ENCODE peak calls at places on chromosomes 1 and 21, in seven cellular contexts. Q, A, X, W, H, I and G are unnamed samples.

GRCh38 chr1:239545466-239545865 is 159.1 kb downstream of the CHRM3 start:
- DNase-seq in Q (no peak), A (no peak), X (no peak), W (no peak), H (no peak), I (no peak), G (peak; percentile 1)

GRCh38 chr1:204327359-204327758 is 32.4 kb downstream of the PLEKHA6 start:
- DNase-seq in Q (no peak), A (no peak), X (no peak), W (no peak), H (no peak), I (no peak), G (no peak)

GRCh38 chr1:109252893-109253802 is 3.8 kb downstream of the CELSR2 start:
- DNase-seq in Q (no peak), A (no peak), X (no peak), W (no peak), H (no peak), I (peak; percentile 78), G (no peak)

GRCh38 chr1:155241069-155241679 is 14.1 kb downstream of the ENTREP3 start:
- DNase-seq in Q (peak; percentile 88), A (peak; percentile 89), X (peak; percentile 86), W (peak; percentile 80), H (peak; percentile 77), I (peak; percentile 81), G (peak; percentile 85)

GRCh38 chr1:109996476-109996875 is 11.9 kb downstream of the AHCYL1 start:
- DNase-seq in Q (no peak), A (no peak), X (no peak), W (no peak), H (no peak), I (no peak), G (peak; percentile 57)

GRCh38 chr1:206135248-206135647 is 18.1 kb upstream of the AVPR1B start:
- DNase-seq in Q (no peak), A (no peak), X (no peak), W (no peak), H (no peak), I (no peak), G (no peak)

GRCh38 chr21:20272791-20273362 is 725.3 kb upstream of the NCAM2 start:
- DNase-seq in Q (no peak), A (no peak), X (no peak), W (no peak), H (peak; percentile 17), I (no peak), G (no peak)

GRCh38 chr1:109479901-109480300 is 3.8 kb upstream of the ATXN7L2 start:
- DNase-seq in Q (no peak), A (no peak), X (no peak), W (no peak), H (no peak), I (no peak), G (no peak)

GRCh38 chr1:211648336-211648735 is 27.1 kb downstream of the NEK2 start:
- DNase-seq in Q (peak; percentile 25), A (no peak), X (no peak), W (peak; percentile 21), H (peak; percentile 84), I (no peak), G (no peak)

GRCh38 chr1:166975361-166976129 is at the start of gene ILDR2:
- DNase-seq in Q (peak; percentile 28), A (peak; percentile 87), X (peak; percentile 17), W (peak; percentile 59), H (peak; percentile 16), I (peak; percentile 41), G (peak; percentile 52)

GRCh38 chr1:147622731-147623130 is 47.6 kb downstream of the ACP6 start:
- DNase-seq in Q (peak; percentile 17), A (no peak), X (no peak), W (peak; percentile 50), H (no peak), I (no peak), G (no peak)

GRCh38 chr1:247448107-247448778 is 9.7 kb downstream of the OR2B11 start:
- DNase-seq in Q (peak; percentile 53), A (peak; percentile 84), X (peak; percentile 30), W (peak; percentile 75), H (peak; percentile 33), I (peak; percentile 26), G (peak; percentile 83)

GRCh38 chr1:234963180-234963903 is 165.3 kb downstream of the TOMM20 start:
- DNase-seq in Q (peak; percentile 92), A (no peak), X (peak; percentile 81), W (peak; percentile 95), H (peak; percentile 91), I (peak; percentile 55), G (peak; percentile 90)

GRCh38 chr1:22641906-22642636 is 1.4 kb upstream of the C1QC start:
- DNase-seq in Q (peak; percentile 48), A (peak; percentile 94), X (peak; percentile 78), W (peak; percentile 24), H (peak; percentile 18), I (peak; percentile 77), G (peak; percentile 82)

GRCh38 chr1:85628791-85629531 is 48.4 kb downstream of the CCN1 start:
- DNase-seq in Q (peak; percentile 44), A (peak; percentile 80), X (no peak), W (peak; percentile 96), H (peak; percentile 58), I (peak; percentile 66), G (peak; percentile 94)

GRCh38 chr1:17148950-17149608 is 29.8 kb upstream of the PADI2 start:
- DNase-seq in Q (no peak), A (no peak), X (no peak), W (no peak), H (no peak), I (no peak), G (peak; percentile 15)

GRCh38 chr1:25004355-25004754 is 74.3 kb upstream of the RUNX3 start:
- DNase-seq in Q (no peak), A (no peak), X (no peak), W (no peak), H (no peak), I (no peak), G (no peak)

GRCh38 chr1:232627645-232628334 is 2.1 kb downstream of the SIPA1L2 start:
- DNase-seq in Q (peak; percentile 54), A (peak; percentile 59), X (no peak), W (peak; percentile 40), H (peak; percentile 84), I (peak; percentile 56), G (peak; percentile 7)
- H3K4me3 ChIP-seq in Q (peak overlapping the region; percentile 75), A (peak overlapping the region; percentile 96), X (no peak overlapping the region), W (peak overlapping the region; percentile 12), H (peak overlapping the region; percentile 15), I (peak overlapping the region; percentile 10), G (peak overlapping the region; percentile 68)

DNA sequence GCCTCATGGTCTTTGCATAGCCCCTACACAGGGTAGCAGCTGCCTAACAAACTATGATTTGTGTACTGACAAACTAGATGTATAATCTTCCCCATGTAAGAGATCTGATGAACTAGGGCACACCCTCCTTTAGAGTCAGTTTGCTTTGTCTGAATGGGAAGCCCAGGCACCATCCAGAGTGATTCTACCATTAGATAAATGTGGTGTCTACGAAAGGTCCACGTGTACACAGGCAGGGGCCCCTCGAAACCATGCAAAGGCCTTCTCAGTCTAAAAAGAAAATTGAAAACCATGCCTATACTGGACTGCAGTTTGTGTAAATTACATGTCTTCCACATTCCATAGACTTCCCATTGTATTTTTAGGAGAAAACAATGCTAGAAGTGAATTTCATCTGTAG is 18.7 kb downstream of the HHIPL2 start:
- DNase-seq in Q (no peak), A (no peak), X (no peak), W (no peak), H (no peak), I (no peak), G (no peak)
- H3K4me3 ChIP-seq in Q (no peak overlapping the region), A (no peak overlapping the region), X (no peak overlapping the region), W (no peak overlapping the region), H (no peak overlapping the region), I (no peak overlapping the region), G (no peak overlapping the region)

GRCh38 chr1:54800041-54800898 is 853 bp downstream of the TTC22 start:
- DNase-seq in Q (no peak), A (peak; percentile 57), X (no peak), W (no peak), H (no peak), I (no peak), G (no peak)
- H3K4me3 ChIP-seq in Q (no peak overlapping the region), A (no peak overlapping the region), X (peak overlapping the region; percentile 35), W (no peak overlapping the region), H (peak overlapping the region; percentile 69), I (peak overlapping the region; percentile 53), G (no peak overlapping the region)

GRCh38 chr1:69569983-69570755 is 2.4 kb downstream of the LRRC7 start:
- DNase-seq in Q (no peak), A (peak; percentile 57), X (no peak), W (no peak), H (peak; percentile 12), I (no peak), G (peak; percentile 22)
- H3K4me3 ChIP-seq in Q (no peak overlapping the region), A (peak overlapping the region; percentile 95), X (no peak overlapping the region), W (no peak overlapping the region), H (no peak overlapping the region), I (no peak overlapping the region), G (no peak overlapping the region)

GRCh38 chr1:27031235-27032118 is 18.8 kb upstream of the TENT5B start:
- DNase-seq in Q (peak; percentile 52), A (peak; percentile 91), X (peak; percentile 76), W (peak; percentile 77), H (peak; percentile 88), I (peak; percentile 95), G (peak; percentile 81)
- H3K4me3 ChIP-seq in Q (peak overlapping the region; percentile 33), A (no peak overlapping the region), X (no peak overlapping the region), W (peak overlapping the region; percentile 25), H (peak overlapping the region; percentile 23), I (peak overlapping the region; percentile 29), G (peak overlapping the region; percentile 4)

GRCh38 chr1:201945863-201946223 is 505 bp downstream of the LMOD1 start:
- DNase-seq in Q (no peak), A (no peak), X (no peak), W (no peak), H (no peak), I (no peak), G (no peak)

GRCh38 chr1:201946224-201946908 is at the start of gene LMOD1:
- DNase-seq in Q (peak; percentile 90), A (peak; percentile 97), X (peak; percentile 74), W (peak; percentile 86), H (peak; percentile 45), I (peak; percentile 66), G (peak; percentile 95)

GRCh38 chr1:201945157-201945556 is 1.2 kb downstream of the LMOD1 start:
- DNase-seq in Q (no peak), A (peak; percentile 71), X (no peak), W (no peak), H (no peak), I (no peak), G (no peak)

GRCh38 chr1:201944002-201944401 is 2.3 kb downstream of the LMOD1 start:
- DNase-seq in Q (no peak), A (no peak), X (no peak), W (no peak), H (no peak), I (no peak), G (no peak)

GRCh38 chr1:201944639-201945038 is 1.7 kb downstream of the LMOD1 start:
- DNase-seq in Q (no peak), A (no peak), X (no peak), W (no peak), H (no peak), I (no peak), G (no peak)
- H3K4me3 ChIP-seq in Q (peak overlapping the region; percentile 28), A (no peak overlapping the region), X (no peak overlapping the region), W (no peak overlapping the region), H (no peak overlapping the region), I (peak overlapping the region; percentile 32), G (peak overlapping the region; percentile 90)

GRCh38 chr1:145995148-145995851 is 1.1 kb downstream of the TXNIP start:
- DNase-seq in Q (no peak), A (peak; percentile 30), X (no peak), W (no peak), H (no peak), I (no peak), G (no peak)
- H3K4me3 ChIP-seq in Q (peak overlapping the region; percentile 99), A (peak overlapping the region; percentile 83), X (peak overlapping the region; percentile 75), W (peak overlapping the region; percentile 97), H (peak overlapping the region; percentile 81), I (peak overlapping the region; percentile 64), G (peak overlapping the region; percentile 91)